ENCODE peak calls at places on chromosomes 2 and 18, in seven cellular contexts. Z is GM18507, A is RPMI7951, C is left lung, V is activated T-cell treated with anti-CD3 and anti-CD28 coated beads for 1 hour, G is T47D, Q is A549. N is an unnamed sample.

GRCh38 chr2:232927041-232927792 is 57.2 kb downstream of the SNORC start:
- DNase-seq in Z (no peak), A (peak; percentile 75), C (peak; percentile 78), V (no peak), G (no peak), Q (peak; percentile 22), N (no peak)

GRCh38 chr2:165743442-165743841 is 50.6 kb downstream of the GALNT3 start:
- DNase-seq in Z (no peak), A (no peak), C (no peak), V (no peak), G (no peak), Q (no peak), N (no peak)

GRCh38 chr18:43661570-43661969 is 384.3 kb upstream of the SYT4 start:
- DNase-seq in Z (no peak), A (peak; percentile 67), C (no peak), V (no peak), G (peak; percentile 80), Q (peak; percentile 37), N (no peak)

GRCh38 chr2:48423376-48423775 is 106.6 kb upstream of the STON1 start:
- DNase-seq in Z (no peak), A (peak; percentile 82), C (no peak), V (no peak), G (no peak), Q (peak; percentile 48), N (no peak)

GRCh38 chr2:239978381-239978780 is 46.8 kb downstream of the NDUFA10 start:
- DNase-seq in Z (no peak), A (no peak), C (no peak), V (no peak), G (no peak), Q (no peak), N (no peak)

GRCh38 chr2:112877423-112877822 is 33.5 kb upstream of the IL37 start:
- DNase-seq in Z (no peak), A (peak; percentile 86), C (no peak), V (no peak), G (no peak), Q (no peak), N (no peak)

GRCh38 chr18:57466745-57467144 is 31.6 kb downstream of the ONECUT2 start:
- DNase-seq in Z (no peak), A (no peak), C (no peak), V (no peak), G (peak; percentile 13), Q (no peak), N (no peak)

GRCh38 chr2:241501099-241501541 is 7.3 kb downstream of the STK25 start:
- DNase-seq in Z (no peak), A (no peak), C (no peak), V (no peak), G (no peak), Q (no peak), N (no peak)

GRCh38 chr2:120571015-120571728 is 164.5 kb upstream of the GLI2 start:
- DNase-seq in Z (no peak), A (no peak), C (peak; percentile 30), V (no peak), G (no peak), Q (no peak), N (no peak)

GRCh38 chr18:73787316-73787715 is 360.3 kb downstream of the FBXO15 start:
- DNase-seq in Z (no peak), A (no peak), C (no peak), V (no peak), G (no peak), Q (no peak), N (no peak)

GRCh38 chr18:38369772-38370690 is 804.4 kb upstream of the CELF4 start:
- DNase-seq in Z (no peak), A (no peak), C (no peak), V (no peak), G (no peak), Q (no peak), N (no peak)

GRCh38 chr18:39062426-39062825 is 1496.8 kb upstream of the CELF4 start:
- DNase-seq in Z (no peak), A (no peak), C (no peak), V (no peak), G (no peak), Q (no peak), N (no peak)

GRCh38 chr18:75016025-75016717 is 192.8 kb downstream of the PTGR3 start:
- DNase-seq in Z (peak; percentile 22), A (no peak), C (no peak), V (no peak), G (no peak), Q (no peak), N (no peak)

GRCh38 chr2:46900381-46900780 is 15.2 kb downstream of the MCFD2 start:
- DNase-seq in Z (no peak), A (no peak), C (no peak), V (no peak), G (no peak), Q (no peak), N (no peak)

GRCh38 chr2:121282800-121283382 is 2.1 kb downstream of the TFCP2L1 start:
- DNase-seq in Z (no peak), A (no peak), C (no peak), V (no peak), G (no peak), Q (peak; percentile 41), N (peak; percentile 35)

GRCh38 chr2:234391625-234392024 is 105.3 kb downstream of the ARL4C start:
- DNase-seq in Z (no peak), A (no peak), C (no peak), V (no peak), G (no peak), Q (no peak), N (no peak)

GRCh38 chr2:109563294-109563693 is 50.5 kb downstream of the SEPTIN10 start:
- DNase-seq in Z (no peak), A (no peak), C (no peak), V (no peak), G (no peak), Q (no peak), N (no peak)

GRCh38 chr2:39062320-39062719 is 58.5 kb downstream of the SOS1 start:
- DNase-seq in Z (no peak), A (no peak), C (no peak), V (no peak), G (no peak), Q (no peak), N (no peak)

GRCh38 chr18:21330122-21330701 is 88.2 kb downstream of the GREB1L start:
- DNase-seq in Z (no peak), A (peak; percentile 64), C (no peak), V (no peak), G (peak; percentile 22), Q (peak; percentile 62), N (peak; percentile 78)

GRCh38 chr2:171723724-171724683 is 36.7 kb downstream of the DYNC1I2 start:
- DNase-seq in Z (no peak), A (peak; percentile 74), C (no peak), V (no peak), G (peak; percentile 52), Q (peak; percentile 9), N (no peak)

GRCh38 chr2:127840893-127841292 is 17.1 kb downstream of the POLR2D start:
- DNase-seq in Z (no peak), A (no peak), C (no peak), V (no peak), G (no peak), Q (no peak), N (no peak)

GRCh38 chr18:44536041-44536440 is 144.6 kb upstream of the SETBP1 start:
- DNase-seq in Z (no peak), A (peak; percentile 91), C (no peak), V (no peak), G (no peak), Q (no peak), N (no peak)

GRCh38 chr2:9251154-9252001 is 44.8 kb downstream of the ASAP2 start:
- DNase-seq in Z (no peak), A (peak; percentile 99), C (no peak), V (no peak), G (peak; percentile 39), Q (peak; percentile 81), N (no peak)

GRCh38 chr2:241072151-241072550 is 29.9 kb downstream of the MTERF4 start:
- DNase-seq in Z (no peak), A (no peak), C (no peak), V (no peak), G (no peak), Q (no peak), N (no peak)

GRCh38 chr18:8778824-8779223 is 73.5 kb downstream of the MTCL1 start:
- DNase-seq in Z (no peak), A (no peak), C (no peak), V (no peak), G (no peak), Q (no peak), N (no peak)

GRCh38 chr2:37392428-37392827 is 48.0 kb downstream of the QPCT start:
- DNase-seq in Z (no peak), A (no peak), C (no peak), V (no peak), G (no peak), Q (no peak), N (no peak)

GRCh38 chr2:152336854-152337510 is 2.0 kb downstream of the FMNL2 start:
- DNase-seq in Z (no peak), A (peak; percentile 57), C (no peak), V (no peak), G (no peak), Q (peak; percentile 36), N (no peak)

GRCh38 chr18:45802814-45803492 is 22.5 kb upstream of the SIGLEC15 start:
- DNase-seq in Z (no peak), A (peak; percentile 96), C (no peak), V (no peak), G (peak; percentile 84), Q (peak; percentile 87), N (no peak)

GRCh38 chr2:149004836-149005235 is 33.7 kb upstream of the LYPD6B start:
- DNase-seq in Z (no peak), A (peak; percentile 35), C (no peak), V (no peak), G (no peak), Q (no peak), N (no peak)

N was measured in right lobe of liver.